ENCODE peak calls at places on chromosome 18, in ten cellular contexts. S is bronchial epithelial cell, T is AG04449, Y is fibroblast of lung, Q is psoas muscle, F is heart left ventricle, B is cardiac fibroblast, G is thoracic aorta, Z is left ventricle myocardium inferior, L is breast epithelium. U is an unnamed sample.

GRCh38 chr18:35055726-35056125 is 14.5 kb downstream of the MAPRE2 start:
- DNase-seq in S (no peak), T (no peak), Y (no peak), Q (no peak), F (no peak), B (no peak), G (no peak), Z (no peak), L (no peak), U (no peak)

GRCh38 chr18:27604583-27604982 is 419.5 kb upstream of the CHST9 start:
- DNase-seq in S (peak; percentile 82), T (no peak), Y (peak; percentile 57), Q (no peak), F (no peak), B (peak; percentile 59), G (no peak), Z (no peak), L (no peak), U (no peak)

GRCh38 chr18:48032876-48033769 is 102.7 kb upstream of the SMAD2 start:
- DNase-seq in S (peak; percentile 81), T (no peak), Y (peak; percentile 87), Q (no peak), F (no peak), B (peak; percentile 44), G (no peak), Z (no peak), L (peak; percentile 14), U (no peak)

GRCh38 chr18:55861266-55861665 is 273.3 kb upstream of the TCF4 start:
- DNase-seq in S (peak; percentile 45), T (no peak), Y (peak; percentile 65), Q (no peak), F (no peak), B (peak; percentile 70), G (no peak), Z (no peak), L (no peak), U (no peak)

GRCh38 chr18:21915546-21915945 is 175.0 kb downstream of the MIB1 start:
- DNase-seq in S (no peak), T (no peak), Y (no peak), Q (no peak), F (no peak), B (no peak), G (no peak), Z (no peak), L (no peak), U (no peak)

GRCh38 chr18:62790836-62791772 is 75.8 kb downstream of the PHLPP1 start:
- DNase-seq in S (no peak), T (no peak), Y (peak; percentile 76), Q (no peak), F (no peak), B (peak; percentile 38), G (no peak), Z (no peak), L (no peak), U (peak; percentile 25)

GRCh38 chr18:48951448-48952286 is 902 bp upstream of the SMAD7 start:
- DNase-seq in S (peak; percentile 81), T (no peak), Y (peak; percentile 89), Q (peak; percentile 92), F (peak; percentile 94), B (peak; percentile 95), G (no peak), Z (peak; percentile 88), L (peak; percentile 87), U (peak; percentile 93)

GRCh38 chr18:23634692-23635091 is 28.0 kb downstream of the ANKRD29 start:
- DNase-seq in S (no peak), T (no peak), Y (no peak), Q (no peak), F (no peak), B (no peak), G (no peak), Z (no peak), L (no peak), U (peak; percentile 60)

GRCh38 chr18:79386547-79386946 is 9.2 kb upstream of the NFATC1 start:
- DNase-seq in S (no peak), T (no peak), Y (no peak), Q (no peak), F (no peak), B (no peak), G (no peak), Z (no peak), L (no peak), U (no peak)

GRCh38 chr18:9763876-9764605 is 55.9 kb downstream of the RAB31 start:
- DNase-seq in S (no peak), T (no peak), Y (peak; percentile 55), Q (no peak), F (no peak), B (no peak), G (no peak), Z (no peak), L (no peak), U (no peak)

GRCh38 chr18:56068030-56068671 is 480.2 kb upstream of the TCF4 start:
- DNase-seq in S (peak; percentile 74), T (peak; percentile 77), Y (peak; percentile 78), Q (no peak), F (no peak), B (peak; percentile 33), G (no peak), Z (no peak), L (no peak), U (peak; percentile 53)

GRCh38 chr18:74331404-74331803 is 15.8 kb downstream of the C18orf63 start:
- DNase-seq in S (peak; percentile 54), T (no peak), Y (peak; percentile 20), Q (no peak), F (no peak), B (peak; percentile 74), G (no peak), Z (no peak), L (no peak), U (peak; percentile 80)

GRCh38 chr18:45658756-45659155 is 43.5 kb downstream of the SLC14A2 start:
- DNase-seq in S (peak; percentile 86), T (no peak), Y (peak; percentile 16), Q (no peak), F (no peak), B (no peak), G (no peak), Z (no peak), L (no peak), U (no peak)

GRCh38 chr18:57209697-57210096 is 62.8 kb downstream of the BOD1L2 start:
- DNase-seq in S (no peak), T (no peak), Y (no peak), Q (no peak), F (no peak), B (no peak), G (no peak), Z (no peak), L (no peak), U (no peak)

GRCh38 chr18:57211776-57212175 is 64.9 kb downstream of the BOD1L2 start:
- DNase-seq in S (no peak), T (no peak), Y (no peak), Q (no peak), F (no peak), B (no peak), G (no peak), Z (no peak), L (no peak), U (no peak)

GRCh38 chr18:57211412-57211750 is 64.5 kb downstream of the BOD1L2 start:
- DNase-seq in S (no peak), T (no peak), Y (no peak), Q (no peak), F (no peak), B (no peak), G (no peak), Z (no peak), L (no peak), U (no peak)

GRCh38 chr18:57210711-57211411 is 64.0 kb downstream of the BOD1L2 start:
- DNase-seq in S (peak; percentile 9), T (no peak), Y (peak; percentile 0), Q (no peak), F (no peak), B (no peak), G (no peak), Z (no peak), L (no peak), U (no peak)

GRCh38 chr18:57210101-57210661 is 63.3 kb downstream of the BOD1L2 start:
- DNase-seq in S (peak; percentile 85), T (peak; percentile 14), Y (peak; percentile 77), Q (peak; percentile 20), F (no peak), B (peak; percentile 62), G (no peak), Z (peak; percentile 20), L (no peak), U (peak; percentile 67)
- H3K4me3 ChIP-seq in S (no peak overlapping the region), T (peak overlapping the region; percentile 2), Y (no peak overlapping the region), Q (no peak overlapping the region), F (no peak overlapping the region), B (no peak overlapping the region), G (peak overlapping the region; percentile 32), Z (peak overlapping the region; percentile 35), L (no peak overlapping the region), U (no peak overlapping the region)

GRCh38 chr18:8525692-8526091 is 83.5 kb upstream of the RAB12 start:
- DNase-seq in S (no peak), T (no peak), Y (no peak), Q (no peak), F (no peak), B (no peak), G (no peak), Z (no peak), L (no peak), U (peak; percentile 32)
- TF ChIP-seq CTCF in S (peak; percentile 14), T (no peak), Y (no peak), Q (no peak), F (no peak), B (no peak), G (no peak), Z (no peak), L (no peak), U (peak; percentile 13)

GRCh38 chr18:13501896-13502295 is 224.5 kb downstream of the FAM210A start:
- DNase-seq in S (peak; percentile 33), T (no peak), Y (peak; percentile 42), Q (no peak), F (no peak), B (no peak), G (no peak), Z (no peak), L (no peak), U (no peak)

GRCh38 chr18:13500891-13501887 is 225.2 kb downstream of the FAM210A start:
- DNase-seq in S (peak; percentile 83), T (peak; percentile 17), Y (peak; percentile 95), Q (peak; percentile 50), F (no peak), B (peak; percentile 59), G (peak; percentile 36), Z (peak; percentile 49), L (peak; percentile 70), U (peak; percentile 62)

GRCh38 chr18:13502585-13502984 is 223.8 kb downstream of the FAM210A start:
- DNase-seq in S (no peak), T (no peak), Y (peak; percentile 35), Q (peak; percentile 67), F (no peak), B (no peak), G (no peak), Z (peak; percentile 46), L (no peak), U (no peak)

GRCh38 chr18:13503839-13504238 is 222.5 kb downstream of the FAM210A start:
- DNase-seq in S (no peak), T (no peak), Y (no peak), Q (no peak), F (no peak), B (no peak), G (no peak), Z (no peak), L (no peak), U (no peak)

GRCh38 chr18:13500227-13500865 is 226.0 kb downstream of the FAM210A start:
- DNase-seq in S (peak; percentile 80), T (peak; percentile 34), Y (peak; percentile 93), Q (peak; percentile 48), F (peak; percentile 72), B (peak; percentile 44), G (no peak), Z (peak; percentile 59), L (no peak), U (peak; percentile 9)
- H3K4me3 ChIP-seq in S (no peak overlapping the region), T (peak overlapping the region; percentile 36), Y (no peak overlapping the region), Q (peak overlapping the region; percentile 54), F (peak overlapping the region; percentile 24), B (no peak overlapping the region), G (peak overlapping the region; percentile 46), Z (peak overlapping the region; percentile 56), L (peak overlapping the region; percentile 20), U (no peak overlapping the region)

GRCh38 chr18:76357174-76357573 is 137.9 kb downstream of the ZNF516 start:
- DNase-seq in S (no peak), T (no peak), Y (no peak), Q (no peak), F (no peak), B (no peak), G (no peak), Z (no peak), L (no peak), U (no peak)
- TF ChIP-seq CTCF in S (no peak), T (no peak), Y (no peak), Q (no peak), F (no peak), B (no peak), G (no peak), Z (no peak), L (no peak), U (no peak)